ENCODE peak calls at places on chromosomes 6 and 20, in four cellular contexts. K is esophagus squamous epithelium, B is neural progenitor cell, J is NCI-H1417. F is an unnamed sample.

GRCh38 chr20:44650777-44651493 is 564 bp downstream of the ADA start:
- DNase-seq in B (no peak), K (no peak), J (no peak), F (peak)

GRCh38 chr6:164108869-164109769 is 694.6 kb downstream of the QKI start:
- DNase-seq in B (no peak), J (no peak), K (no peak), F (no peak)

GRCh38 chr6:34248198-34248726 is 544 bp downstream of the SMIM29 start:
- DNase-seq in K (no peak), B (peak), J (no peak), F (no peak)

GRCh38 chr6:26594730-26595632 is 1.8 kb upstream of the ABT1 start:
- DNase-seq in K (no peak), B (peak), J (peak), F (peak)

GRCh38 chr6:126657556-126658129 is 317.7 kb downstream of the CENPW start:
- DNase-seq in J (peak), K (no peak), B (peak), F (no peak)

GRCh38 chr6:132830236-132830799 is 15.9 kb downstream of the RPS12 start:
- DNase-seq in K (no peak), J (peak), B (peak), F (peak)

GRCh38 chr6:95819939-95820338 is 195.8 kb upstream of the FUT9 start:
- DNase-seq in B (no peak), J (no peak), K (no peak), F (no peak)

GRCh38 chr6:160129886-160130615 is 8.4 kb downstream of the SLC22A1 start:
- DNase-seq in J (no peak), B (no peak), K (no peak), F (no peak)

GRCh38 chr20:37345339-37346231 is at the start of gene SRC:
- DNase-seq in J (peak), K (no peak), B (peak), F (peak)

GRCh38 chr6:128740951-128741350 is 142.0 kb upstream of the LAMA2 start:
- DNase-seq in J (no peak), B (no peak), K (no peak), F (no peak)